ENCODE peak calls at places on chromosomes 2 and 18, in eight cellular contexts. Y is fibroblast of lung, K is A549, I is aorta, Z is GM23248, N is cardiac muscle cell, R is astrocyte of the cerebellum, L is dorsolateral prefrontal cortex. O is an unnamed sample.

GRCh38 chr18:33440011-33440383 is 524 bp downstream of the CCDC178 start:
- DNase-seq in K (peak), Z (peak), L (peak), R (peak), N (peak), I (peak), Y (peak), O (peak)

GRCh38 chr2:96139181-96139758 is 968 bp upstream of the ASTL start:
- DNase-seq in I (no peak), Y (no peak), L (no peak), R (no peak), K (no peak), N (no peak), Z (no peak), O (no peak)

GRCh38 chr2:68715353-68716041 is 19.1 kb upstream of the ARHGAP25 start:
- DNase-seq in N (peak), Y (peak), I (no peak), K (peak), L (no peak), R (peak), Z (peak), O (peak)

GRCh38 chr2:239272626-239273025 is 128.2 kb downstream of the HDAC4 start:
- DNase-seq in K (no peak), R (no peak), I (no peak), L (peak), N (no peak), Y (no peak), Z (no peak), O (no peak)

GRCh38 chr2:19815746-19816145 is 86.0 kb downstream of the TTC32 start:
- DNase-seq in R (no peak), N (no peak), I (no peak), K (no peak), Z (peak), L (no peak), Y (no peak), O (no peak)

GRCh38 chr18:59518705-59519104 is 159.6 kb upstream of the LMAN1 start:
- DNase-seq in N (no peak), R (no peak), Z (no peak), L (no peak), I (no peak), Y (no peak), K (no peak), O (no peak)

GRCh38 chr2:24472416-24472815 is 18.6 kb upstream of the NCOA1 start:
- DNase-seq in Y (no peak), N (no peak), R (no peak), L (no peak), K (no peak), I (no peak), Z (no peak), O (no peak)

GRCh38 chr2:119431976-119432881 is 575 bp downstream of the TMEM37 start:
- DNase-seq in R (peak), K (no peak), I (peak), Y (peak), N (no peak), L (no peak), Z (peak), O (no peak)

GRCh38 chr2:75500633-75501032 is 60.1 kb downstream of the EVA1A start:
- DNase-seq in I (no peak), L (no peak), Z (peak), N (no peak), K (no peak), Y (peak), R (no peak), O (no peak)

GRCh38 chr2:119528036-119528435 is 3.8 kb upstream of the SCTR start:
- DNase-seq in R (no peak), I (no peak), N (no peak), L (no peak), Z (no peak), K (no peak), Y (no peak), O (no peak)

GRCh38 chr18:63182861-63183260 is 136.7 kb downstream of the BCL2 start:
- DNase-seq in I (no peak), R (no peak), Z (no peak), K (no peak), N (no peak), Y (no peak), L (no peak), O (no peak)

GRCh38 chr2:119678021-119678656 is 862 bp upstream of the TMEM177 start:
- DNase-seq in K (no peak), N (no peak), Y (no peak), Z (no peak), I (no peak), R (no peak), L (no peak), O (no peak)

GRCh38 chr18:44409524-44409923 is 271.2 kb upstream of the SETBP1 start:
- DNase-seq in K (no peak), Z (no peak), I (no peak), L (no peak), N (no peak), R (no peak), Y (no peak), O (no peak)

GRCh38 chr18:70355620-70356385 is 67.0 kb downstream of the SOCS6 start:
- DNase-seq in R (no peak), Z (no peak), K (no peak), I (no peak), Y (no peak), L (no peak), N (no peak), O (no peak)

GRCh38 chr2:29688429-29688828 is 233.0 kb downstream of the ALK start:
- DNase-seq in N (no peak), Z (no peak), L (no peak), I (no peak), Y (no peak), R (no peak), K (no peak), O (no peak)

GRCh38 chr2:166239548-166239947 is 111.7 kb upstream of the SCN1A start:
- DNase-seq in I (no peak), L (no peak), Y (peak), K (peak), N (no peak), R (peak), Z (peak), O (peak)

GRCh38 chr2:195694553-195694952 is 37.5 kb downstream of the SLC39A10 start:
- DNase-seq in Y (no peak), K (no peak), I (no peak), L (no peak), Z (no peak), R (no peak), N (no peak), O (no peak)
- H3K4me3 ChIP-seq in Y (no peak), K (no peak), I (no peak), L (no peak), Z (no peak), R (no peak), N (no peak), O (no peak)

GRCh38 chr2:219248845-219249202 is 3.5 kb downstream of the STK16 start:
- DNase-seq in L (no peak), I (no peak), N (no peak), Z (peak), R (no peak), K (no peak), Y (no peak), O (no peak)
- H3K4me3 ChIP-seq in L (no peak), I (no peak), N (no peak), Z (peak), R (no peak), K (peak), Y (no peak), O (peak)

GRCh38 chr18:80148316-80149199 is 39.5 kb downstream of the ADNP2 start:
- DNase-seq in Z (peak), L (no peak), I (no peak), Y (peak), R (no peak), N (no peak), K (no peak), O (no peak)
- H3K4me3 ChIP-seq in Z (peak), L (peak), I (no peak), Y (peak), R (peak), N (no peak), K (peak), O (peak)

DNA sequence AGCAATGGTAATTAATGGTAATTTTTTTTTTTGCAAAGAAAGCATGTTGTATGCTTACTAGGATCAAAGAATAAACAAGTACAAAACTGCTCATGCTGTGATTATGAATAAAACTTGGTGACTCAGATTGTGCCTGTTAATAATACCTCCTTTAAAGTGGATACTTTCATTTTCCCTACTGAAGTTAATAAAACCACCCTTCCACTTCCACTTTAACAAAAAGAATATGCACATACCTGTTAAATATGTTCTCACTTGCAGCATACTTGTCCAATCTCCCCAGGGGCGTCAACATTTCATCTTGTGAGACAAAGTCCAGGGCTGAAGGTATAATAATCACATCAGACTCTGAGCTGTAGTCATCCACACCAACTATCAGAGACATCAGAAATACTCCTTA is 19.6 kb downstream of the PPP4R1 start:
- DNase-seq in R (no peak), I (no peak), L (no peak), K (no peak), N (no peak), Z (peak), Y (peak), O (no peak)
- H3K4me3 ChIP-seq in R (no peak), I (no peak), L (no peak), K (no peak), N (no peak), Z (peak), Y (no peak), O (no peak)

DNA sequence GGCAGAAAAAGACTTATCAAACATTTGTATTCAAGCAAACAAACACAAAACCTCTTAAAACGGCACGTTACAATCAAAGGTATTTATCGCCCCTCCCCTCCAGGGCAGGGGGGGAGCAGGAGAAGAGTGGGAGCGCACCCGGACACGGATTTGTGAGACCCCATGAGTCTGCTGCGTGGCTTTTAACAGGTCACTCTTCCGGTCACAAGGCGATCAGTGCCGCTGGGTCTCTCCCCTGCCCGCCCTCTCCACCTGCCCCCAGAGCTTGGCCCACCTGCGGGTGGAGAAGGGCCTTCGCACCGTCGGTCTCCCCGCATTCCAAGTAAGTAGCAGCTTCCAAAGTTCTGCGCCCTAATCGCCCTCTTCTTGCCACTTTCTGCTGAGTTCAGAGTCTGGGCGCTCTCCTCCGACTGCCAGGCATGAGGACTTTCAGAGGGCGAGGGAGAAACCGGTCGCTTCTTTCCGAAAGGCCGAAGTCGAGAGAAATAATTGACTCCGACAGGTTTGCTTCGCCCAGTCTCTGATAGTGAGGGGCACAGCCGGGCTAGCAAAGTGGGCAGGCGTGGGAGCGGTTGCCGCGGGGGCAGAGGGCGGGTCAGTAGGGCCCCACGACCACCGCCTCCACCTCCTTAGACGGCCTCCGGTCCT is 797 bp downstream of the RPRM start:
- DNase-seq in K (no peak), Y (no peak), R (no peak), Z (peak), L (no peak), N (peak), I (no peak), O (no peak)
- H3K4me3 ChIP-seq in K (peak), Y (no peak), R (peak), Z (no peak), L (peak), N (peak), I (no peak), O (peak)

DNA sequence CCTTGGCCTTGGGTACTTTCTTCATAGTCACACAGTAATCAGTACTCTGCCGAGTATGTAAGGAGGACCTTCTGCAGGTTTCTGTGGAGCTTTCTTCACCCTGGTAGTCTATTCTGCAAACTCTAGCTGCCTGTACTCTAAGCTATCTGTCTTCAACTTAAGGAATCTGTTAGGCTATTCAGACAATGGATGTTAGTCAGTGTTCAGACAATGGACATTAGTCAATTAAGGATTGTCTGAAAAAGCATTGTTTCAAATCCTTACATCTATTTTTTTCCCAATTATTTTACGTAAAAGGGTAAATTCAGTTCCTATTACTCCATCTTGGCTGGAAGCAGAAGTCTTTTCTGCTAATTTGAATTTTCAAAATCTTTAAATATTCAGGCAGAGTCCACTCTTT is 75.7 kb downstream of the WDR7 start:
- DNase-seq in L (no peak), K (no peak), Z (no peak), Y (no peak), I (no peak), R (no peak), N (no peak), O (no peak)
- H3K4me3 ChIP-seq in L (no peak), K (no peak), Z (no peak), Y (no peak), I (no peak), R (no peak), N (no peak), O (no peak)

DNA sequence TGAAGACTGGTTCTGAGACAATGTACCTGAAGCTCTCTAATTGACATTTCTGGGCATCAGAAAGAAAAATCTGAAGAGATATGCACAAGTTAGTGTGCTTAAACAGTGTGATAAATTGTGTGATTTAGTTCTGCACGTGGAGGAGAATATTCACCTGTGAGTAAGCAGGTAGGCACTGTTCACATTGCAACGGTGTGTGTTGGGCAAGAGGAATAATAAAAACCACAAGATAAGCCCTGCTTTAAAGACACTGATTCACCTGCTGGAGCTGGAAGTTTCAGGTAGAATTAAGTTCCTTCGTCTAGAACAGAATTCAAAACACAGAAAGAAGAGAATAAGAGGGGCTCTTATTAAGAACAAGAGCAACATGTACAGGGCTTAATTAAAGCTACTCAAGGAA is 864.3 kb upstream of the SOX11 start:
- DNase-seq in L (no peak), I (no peak), K (no peak), Y (no peak), N (no peak), Z (no peak), R (no peak), O (no peak)
- H3K4me3 ChIP-seq in L (no peak), I (no peak), K (no peak), Y (no peak), N (no peak), Z (no peak), R (no peak), O (no peak)